ENCODE peak calls at places on chromosomes 7 and 10, in eight cellular contexts. B, P, T, O, D, K, E and N are unnamed samples.

GRCh38 chr7:134856141-134856540 is 76.7 kb downstream of the CALD1 start:
- DNase-seq in E (no peak), O (no peak), K (no peak), D (no peak), B (no peak), P (no peak), T (no peak), N (no peak)

GRCh38 chr7:157675427-157675930 is 338.7 kb downstream of the DNAJB6 start:
- DNase-seq in B (peak), T (peak), E (no peak), O (peak), D (peak), K (no peak), P (no peak), N (peak)

GRCh38 chr7:115910541-115911164 is 119.9 kb downstream of the TFEC start:
- DNase-seq in E (no peak), T (no peak), B (no peak), P (peak), K (no peak), D (no peak), O (no peak), N (no peak)

GRCh38 chr10:32210306-32211045 is 136.5 kb downstream of the EPC1 start:
- DNase-seq in O (no peak), E (no peak), B (no peak), P (peak), D (no peak), T (peak), K (no peak), N (no peak)

GRCh38 chr7:121525155-121525819 is 129.2 kb upstream of the FAM3C start:
- DNase-seq in K (no peak), B (peak), P (no peak), T (no peak), O (no peak), E (no peak), D (no peak), N (no peak)

GRCh38 chr7:30750574-30751256 is 1.2 kb upstream of the INMT start:
- DNase-seq in D (no peak), O (peak), K (no peak), E (peak), P (no peak), T (peak), B (peak), N (no peak)

GRCh38 chr10:45592926-45593325 is 79.6 kb downstream of the ZFAND4 start:
- DNase-seq in B (no peak), E (no peak), K (no peak), D (no peak), P (no peak), T (no peak), O (no peak), N (no peak)

GRCh38 chr7:70042533-70042932 is 444.3 kb downstream of the AUTS2 start:
- DNase-seq in O (no peak), K (no peak), P (no peak), B (no peak), D (no peak), T (no peak), E (no peak), N (no peak)

GRCh38 chr10:112738586-112739218 is 211.3 kb upstream of the TCF7L2 start:
- DNase-seq in P (no peak), D (no peak), B (no peak), K (no peak), E (no peak), T (no peak), O (no peak), N (no peak)

GRCh38 chr7:50782376-50783208 is at the start of gene GRB10:
- DNase-seq in B (peak), D (no peak), K (no peak), E (no peak), O (no peak), P (no peak), T (peak), N (no peak)

GRCh38 chr7:39749177-39749576 is 125.8 kb downstream of the RALA start:
- DNase-seq in K (no peak), P (no peak), B (no peak), T (no peak), O (no peak), E (no peak), D (no peak), N (no peak)

GRCh38 chr7:34612671-34613070 is 45.3 kb upstream of the NPSR1 start:
- DNase-seq in B (no peak), E (no peak), O (no peak), K (no peak), P (no peak), T (no peak), D (no peak), N (no peak)

GRCh38 chr7:121313793-121314676 is 14.8 kb upstream of the WNT16 start:
- DNase-seq in K (no peak), O (no peak), D (no peak), P (peak), E (no peak), B (no peak), T (no peak), N (no peak)

GRCh38 chr10:52801951-52802350 is 29.4 kb upstream of the MBL2 start:
- DNase-seq in E (no peak), B (no peak), K (no peak), P (no peak), D (no peak), O (no peak), T (no peak), N (no peak)

GRCh38 chr7:101258243-101258731 is 13.4 kb upstream of the FIS1 start:
- DNase-seq in T (no peak), K (no peak), O (no peak), E (no peak), B (no peak), D (no peak), P (no peak), N (no peak)

GRCh38 chr7:80941206-80941758 is 22.4 kb upstream of the SEMA3C start:
- DNase-seq in E (no peak), O (no peak), T (no peak), D (no peak), K (no peak), B (no peak), P (no peak), N (no peak)

GRCh38 chr7:90595801-90596683 is at the start of gene CDK14:
- DNase-seq in P (peak), B (peak), O (peak), T (peak), K (no peak), E (peak), D (peak), N (peak)

GRCh38 chr7:132508724-132509348 is 67.4 kb downstream of the PLXNA4 start:
- DNase-seq in P (no peak), D (no peak), K (no peak), E (no peak), O (no peak), B (no peak), T (no peak), N (no peak)

GRCh38 chr10:58919927-58920654 is 256.4 kb upstream of the PHYHIPL start:
- DNase-seq in D (no peak), P (peak), T (no peak), O (no peak), K (no peak), B (no peak), E (no peak), N (no peak)

GRCh38 chr10:5343979-5344378 is 20.8 kb upstream of the UCN3 start:
- DNase-seq in K (no peak), O (no peak), P (no peak), T (no peak), E (no peak), D (no peak), B (no peak), N (no peak)

GRCh38 chr7:128226132-128226980 is 14.7 kb upstream of the LEP start:
- DNase-seq in K (no peak), O (no peak), E (no peak), T (no peak), P (no peak), B (no peak), D (no peak), N (no peak)

GRCh38 chr10:12228851-12229250 is 32.9 kb downstream of the CDC123 start:
- DNase-seq in P (no peak), K (no peak), O (no peak), E (no peak), B (no peak), D (no peak), T (no peak), N (no peak)

GRCh38 chr7:157493776-157494175 is 157.0 kb downstream of the DNAJB6 start:
- DNase-seq in K (no peak), T (no peak), D (no peak), E (no peak), P (no peak), B (peak), O (no peak), N (no peak)

GRCh38 chr7:128963327-128963757 is 25.6 kb downstream of the IRF5 start:
- DNase-seq in B (no peak), O (no peak), E (no peak), K (no peak), T (no peak), D (no peak), P (no peak), N (no peak)

GRCh38 chr7:44075296-44076075 is 6.8 kb downstream of the POLM start:
- DNase-seq in B (peak), K (no peak), O (no peak), T (no peak), P (no peak), E (no peak), D (peak), N (no peak)

GRCh38 chr7:44071726-44072363 is 6.5 kb upstream of the PGAM2 start:
- DNase-seq in P (no peak), T (no peak), D (no peak), K (no peak), B (no peak), O (no peak), E (no peak), N (no peak)

GRCh38 chr7:44072364-44073231 is 7.2 kb upstream of the PGAM2 start:
- DNase-seq in K (no peak), O (peak), P (peak), T (peak), E (no peak), B (peak), D (peak), N (peak)

GRCh38 chr7:44074349-44074695 is 8.0 kb downstream of the POLM start:
- DNase-seq in T (no peak), O (no peak), P (no peak), K (no peak), D (no peak), B (no peak), E (no peak), N (no peak)

DNA sequence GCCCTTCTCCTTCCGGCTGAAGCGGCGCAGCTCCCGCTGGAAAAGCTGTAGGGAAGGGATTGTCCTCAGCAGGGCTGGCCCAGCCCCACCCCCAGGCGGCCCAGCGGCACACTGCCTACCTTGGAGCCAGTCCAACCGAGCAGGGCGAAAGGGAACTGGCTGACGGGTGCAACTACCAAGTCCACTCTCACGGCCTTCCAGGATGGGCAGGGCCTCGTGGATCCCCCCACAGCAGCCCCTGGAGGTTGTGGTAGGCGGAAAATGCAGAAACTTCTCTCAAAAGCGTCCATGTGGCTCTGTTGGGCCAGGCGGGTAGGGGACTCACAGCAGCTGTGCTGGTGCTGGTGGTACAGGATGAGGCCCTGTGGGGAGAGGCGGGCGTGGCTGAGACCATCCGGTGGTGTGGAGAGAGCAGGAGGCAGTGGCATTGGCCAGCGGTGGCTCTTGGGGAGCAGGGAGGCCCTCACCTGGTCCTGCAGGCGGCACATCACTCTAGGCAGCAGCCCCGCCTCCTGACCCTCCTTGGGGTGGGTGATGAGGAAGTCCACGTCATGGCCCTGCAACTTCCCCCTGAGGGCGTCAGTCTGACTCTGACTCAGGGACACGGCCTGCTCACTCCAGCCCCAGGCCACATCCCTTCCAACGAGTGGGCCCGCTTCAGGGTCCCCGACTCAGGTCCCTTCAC is 8.4 kb upstream of the PGAM2 start:
- DNase-seq in T (peak), O (peak), E (peak), B (peak), K (peak), D (peak), P (no peak), N (no peak)
- H3K4me3 ChIP-seq in T (no peak), O (no peak), E (no peak), B (no peak), K (peak), D (peak), P (no peak), N (peak)

DNA sequence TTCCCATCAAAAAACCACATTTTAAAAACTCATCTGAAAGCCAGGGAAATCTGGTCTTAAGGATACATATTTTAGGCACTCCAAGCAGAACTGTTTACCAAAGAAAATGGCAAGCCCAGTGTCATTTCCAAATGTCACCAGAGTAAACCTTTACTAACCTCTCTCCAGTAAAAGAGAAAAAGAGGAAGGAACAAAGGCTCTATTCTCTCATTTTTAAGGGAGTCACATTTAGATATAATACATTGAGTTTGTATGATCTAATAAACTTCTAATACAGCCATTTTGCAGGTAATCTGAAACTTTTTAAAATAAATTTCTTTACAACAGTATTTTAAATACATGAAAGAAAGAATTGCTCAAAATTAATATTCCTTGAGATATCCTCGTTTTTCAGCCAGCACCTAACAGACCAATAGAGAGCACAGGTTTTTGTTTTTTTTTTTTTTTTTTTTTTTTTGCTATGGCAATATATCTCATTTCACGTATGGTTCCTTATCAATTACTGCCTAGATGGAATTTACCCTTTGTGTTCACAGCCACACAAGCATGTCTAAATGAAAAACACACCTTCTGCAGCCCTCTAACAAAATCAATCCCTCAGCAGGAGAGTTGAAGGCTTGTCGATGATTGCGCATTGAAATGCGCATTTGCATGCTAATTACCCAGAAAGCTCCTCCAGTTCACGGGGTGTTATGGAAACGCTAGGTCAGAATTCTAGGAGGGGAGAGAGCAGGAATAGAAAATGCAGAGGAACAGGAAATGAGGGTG is 39.8 kb upstream of the MSRB2 start:
- DNase-seq in O (no peak), B (no peak), K (no peak), P (no peak), E (no peak), D (no peak), T (no peak), N (no peak)
- TF ChIP-seq POLR2A in O (no peak), B (no peak), K (no peak), P (no peak), E (no peak), D (no peak), T (no peak), N (no peak)

GRCh38 chr10:24008164-24009066 is 200.5 kb upstream of the KIAA1217 start:
- DNase-seq in O (no peak), T (no peak), E (peak), D (no peak), B (no peak), K (no peak), P (no peak), N (no peak)
- H3K4me3 ChIP-seq in O (no peak), T (no peak), E (peak), D (no peak), B (peak), K (no peak), P (no peak), N (no peak)

DNA sequence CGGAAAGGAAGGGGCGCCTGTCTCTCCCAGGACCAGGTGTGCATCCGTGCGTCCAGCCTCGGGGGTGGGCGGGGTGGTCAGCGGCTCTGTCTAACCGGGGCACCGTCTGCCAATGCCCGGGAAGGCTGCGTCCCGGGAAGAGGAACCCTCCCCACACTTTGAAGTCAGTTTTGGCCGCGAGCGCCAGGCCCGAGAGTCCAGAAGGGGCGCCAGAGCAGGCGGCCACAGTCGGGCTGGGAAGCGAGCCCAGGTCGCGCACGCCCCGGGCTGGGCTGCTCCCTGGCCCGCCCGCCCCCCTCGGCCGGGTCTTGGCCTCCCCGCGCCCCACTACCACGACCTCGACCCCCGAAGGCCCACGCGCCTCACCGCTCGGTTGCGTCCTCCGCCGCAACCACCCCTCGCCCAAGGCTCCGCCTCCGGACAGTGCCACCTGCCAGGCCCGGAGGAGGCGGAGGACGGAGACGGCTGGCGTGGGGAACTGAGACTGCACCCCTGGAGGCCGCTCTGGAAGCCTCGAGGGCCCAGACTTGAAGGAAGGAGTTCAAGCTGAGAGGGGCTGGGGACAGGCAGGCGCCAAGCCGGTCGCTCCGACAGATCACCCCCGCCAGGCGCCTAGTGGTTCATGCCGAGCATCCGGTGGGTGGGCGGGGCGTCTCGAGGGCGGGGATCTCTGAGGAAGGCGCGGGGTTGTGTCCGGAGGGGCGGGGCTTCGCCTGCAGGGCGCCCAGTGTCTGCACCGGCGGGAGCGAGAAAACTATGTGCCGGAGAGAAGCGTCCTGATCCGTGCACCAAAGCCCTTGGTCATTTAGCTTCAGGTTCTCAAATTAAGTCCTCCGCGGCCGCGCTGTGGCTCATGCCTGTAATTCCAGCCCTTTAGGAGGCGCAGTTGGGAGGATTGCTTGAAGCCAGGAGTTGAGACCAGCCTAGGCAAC is at the start of gene BRAT1:
- DNase-seq in O (peak), T (peak), P (peak), D (peak), B (peak), E (peak), K (peak), N (peak)
- TF ChIP-seq POLR2A in O (peak), T (peak), P (peak), D (peak), B (peak), E (peak), K (no peak), N (no peak)

GRCh38 chr7:6531492-6532279 is 19.6 kb downstream of the GRID2IP start:
- DNase-seq in D (no peak), B (no peak), E (no peak), K (no peak), P (no peak), O (no peak), T (no peak), N (no peak)

GRCh38 chr7:6530626-6531491 is 20.4 kb downstream of the GRID2IP start:
- DNase-seq in O (no peak), B (no peak), P (no peak), K (no peak), E (no peak), D (peak), T (no peak), N (no peak)

GRCh38 chr7:6529643-6530042 is 21.6 kb downstream of the GRID2IP start:
- DNase-seq in T (no peak), E (no peak), P (no peak), D (no peak), O (no peak), K (no peak), B (no peak), N (no peak)

GRCh38 chr7:6528401-6529130 is 22.7 kb downstream of the GRID2IP start:
- DNase-seq in P (no peak), T (no peak), D (no peak), B (no peak), E (no peak), K (no peak), O (no peak), N (no peak)

DNA sequence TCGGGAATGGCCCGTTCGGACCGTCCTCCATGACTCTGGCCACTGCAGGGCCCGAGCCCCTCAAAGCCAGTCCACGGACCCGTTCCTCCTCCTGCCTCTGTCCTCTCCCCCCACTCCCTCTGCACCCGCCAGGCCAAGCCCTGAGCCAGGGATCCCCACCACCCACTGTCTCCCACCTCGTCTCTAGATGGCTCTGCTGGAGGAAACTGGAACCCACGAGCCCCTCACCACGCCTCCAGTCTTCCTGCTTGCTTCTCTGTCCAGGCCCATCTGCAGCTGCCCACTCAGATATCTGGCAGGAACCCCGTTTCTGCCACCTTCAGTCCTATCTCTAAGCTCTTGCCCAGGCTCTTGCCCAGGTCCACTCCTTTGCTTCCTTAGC is 24.3 kb downstream of the GRID2IP start:
- DNase-seq in K (no peak), T (no peak), O (no peak), B (no peak), P (no peak), D (no peak), E (no peak), N (no peak)
- H3K4me3 ChIP-seq in K (peak), T (no peak), O (no peak), B (peak), P (no peak), D (peak), E (peak), N (peak)

DNA sequence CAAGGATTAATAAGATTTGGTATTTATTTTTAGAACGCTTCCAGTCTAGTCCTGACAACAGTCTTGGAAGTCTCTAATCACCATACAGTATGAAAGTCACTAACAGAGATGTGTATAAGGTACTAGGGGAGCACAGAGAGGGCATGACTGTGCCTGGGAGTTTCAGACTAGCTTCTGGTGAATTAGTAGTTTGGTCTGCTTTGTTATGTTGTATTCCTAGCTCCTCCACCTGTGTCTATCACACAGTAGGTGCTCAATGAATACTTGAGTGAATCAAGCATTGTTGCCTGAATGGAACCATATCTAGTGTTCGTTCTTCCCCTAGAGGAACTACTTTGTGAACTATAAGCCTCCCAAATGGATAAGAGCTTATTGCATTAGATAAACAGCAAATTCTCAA is 49.4 kb downstream of the AGK start:
- DNase-seq in O (no peak), K (no peak), P (no peak), E (no peak), T (no peak), D (no peak), B (no peak), N (no peak)
- TF ChIP-seq POLR2A in O (no peak), K (no peak), P (no peak), E (no peak), T (no peak), D (no peak), B (no peak), N (no peak)